ENCODE peak calls at places on chromosomes 3 and 15, in five cellular contexts. K is ascending aorta, S is A549, N is coronary artery, V is brain microvascular endothelial cell. Y is an unnamed sample.

GRCh38 chr3:138270245-138270644 is 59.4 kb downstream of the NME9 start:
- DNase-seq in K (no peak), S (no peak), N (no peak), V (no peak), Y (no peak)

GRCh38 chr15:99423186-99424130 is 142.3 kb upstream of the MEF2A start:
- DNase-seq in K (no peak), S (no peak), N (no peak), V (no peak), Y (no peak)

GRCh38 chr3:64184621-64185020 is 40.6 kb downstream of the PRICKLE2 start:
- DNase-seq in K (no peak), S (no peak), N (no peak), V (peak), Y (peak)

GRCh38 chr3:99568936-99569335 is 69.5 kb upstream of the COL8A1 start:
- DNase-seq in K (no peak), S (no peak), N (no peak), V (no peak), Y (no peak)

GRCh38 chr15:62835351-62835750 is 207.2 kb upstream of the TPM1 start:
- DNase-seq in K (no peak), S (no peak), N (no peak), V (no peak), Y (no peak)

GRCh38 chr3:66397745-66398144 is 103.1 kb downstream of the LRIG1 start:
- DNase-seq in K (peak), S (no peak), N (no peak), V (no peak), Y (no peak)

GRCh38 chr3:26712211-26713026 is 89.8 kb downstream of the LRRC3B start:
- DNase-seq in K (no peak), S (peak), N (no peak), V (peak), Y (peak)

GRCh38 chr3:64031540-64032533 is 8.5 kb upstream of the PSMD6 start:
- DNase-seq in K (no peak), S (no peak), N (no peak), V (no peak), Y (no peak)

GRCh38 chr15:73677146-73677607 is 7.0 kb upstream of the CD276 start:
- DNase-seq in K (peak), S (peak), N (no peak), V (peak), Y (peak)

GRCh38 chr15:70432924-70433500 is 330.3 kb downstream of the UACA start:
- DNase-seq in K (no peak), S (no peak), N (no peak), V (no peak), Y (no peak)

GRCh38 chr3:71229905-71230657 is 353.4 kb downstream of the FOXP1 start:
- DNase-seq in K (no peak), S (no peak), N (no peak), V (no peak), Y (no peak)

GRCh38 chr3:195106418-195106906 is 164.5 kb downstream of the XXYLT1 start:
- DNase-seq in K (peak), S (peak), N (no peak), V (peak), Y (peak)

GRCh38 chr3:122766430-122766829 is 27.2 kb downstream of the HSPBAP1 start:
- DNase-seq in K (no peak), S (no peak), N (no peak), V (no peak), Y (no peak)

GRCh38 chr15:42392309-42393024 is 33.2 kb downstream of the CAPN3 start:
- DNase-seq in K (no peak), S (no peak), N (no peak), V (no peak), Y (no peak)

GRCh38 chr15:41331281-41331680 is 1.1 kb downstream of the OIP5 start:
- DNase-seq in K (no peak), S (no peak), N (no peak), V (no peak), Y (no peak)

GRCh38 chr3:81666502-81667121 is 94.8 kb downstream of the GBE1 start:
- DNase-seq in K (no peak), S (no peak), N (no peak), V (peak), Y (peak)

GRCh38 chr3:20658491-20658890 is 472.5 kb upstream of the SGO1 start:
- DNase-seq in K (no peak), S (no peak), N (no peak), V (no peak), Y (no peak)

GRCh38 chr3:44516230-44516629 is 38.8 kb upstream of the ZNF445 start:
- DNase-seq in K (no peak), S (no peak), N (no peak), V (no peak), Y (no peak)

GRCh38 chr15:50675524-50676144 is 11.0 kb downstream of the TRPM7 start:
- DNase-seq in K (no peak), S (peak), N (no peak), V (peak), Y (peak)

GRCh38 chr15:35657679-35658201 is 111.8 kb upstream of the DPH6 start:
- DNase-seq in K (no peak), S (no peak), N (no peak), V (peak), Y (peak)

GRCh38 chr3:8656240-8656639 is 11.6 kb upstream of the SSUH2 start:
- DNase-seq in K (no peak), S (no peak), N (no peak), V (no peak), Y (no peak)

GRCh38 chr15:80823995-80824394 is 44.8 kb downstream of the CEMIP start:
- DNase-seq in K (peak), S (no peak), N (no peak), V (no peak), Y (no peak)

GRCh38 chr3:128864351-128864811 is 15.0 kb upstream of the ACAD9 start:
- DNase-seq in K (no peak), S (no peak), N (no peak), V (no peak), Y (no peak)

GRCh38 chr3:128861491-128861890 is 17.9 kb upstream of the ACAD9 start:
- DNase-seq in K (no peak), S (no peak), N (no peak), V (no peak), Y (no peak)

GRCh38 chr3:128859573-128860154 is 19.8 kb upstream of the ACAD9 start:
- DNase-seq in K (no peak), S (no peak), N (no peak), V (no peak), Y (no peak)

GRCh38 chr3:128867200-128868125 is 12.0 kb upstream of the ACAD9 start:
- DNase-seq in K (no peak), S (no peak), N (no peak), V (no peak), Y (no peak)

GRCh38 chr3:128863560-128863959 is 15.9 kb upstream of the ACAD9 start:
- DNase-seq in K (no peak), S (no peak), N (no peak), V (no peak), Y (no peak)
- TF ChIP-seq CTCF in K (no peak), S (no peak), N (no peak), V (peak), Y (peak)

GRCh38 chr15:68348601-68349000 is 71.1 kb downstream of the FEM1B start:
- DNase-seq in K (no peak), S (no peak), N (no peak), V (no peak), Y (no peak)
- TF ChIP-seq CTCF in K (no peak), S (no peak), N (no peak), V (no peak), Y (no peak)

GRCh38 chr3:101500208-101500607 is 12.8 kb downstream of the SENP7 start:
- DNase-seq in K (no peak), S (no peak), N (no peak), V (no peak), Y (no peak)

GRCh38 chr3:101497803-101498202 is 15.2 kb downstream of the SENP7 start:
- DNase-seq in K (no peak), S (no peak), N (no peak), V (no peak), Y (no peak)

DNA sequence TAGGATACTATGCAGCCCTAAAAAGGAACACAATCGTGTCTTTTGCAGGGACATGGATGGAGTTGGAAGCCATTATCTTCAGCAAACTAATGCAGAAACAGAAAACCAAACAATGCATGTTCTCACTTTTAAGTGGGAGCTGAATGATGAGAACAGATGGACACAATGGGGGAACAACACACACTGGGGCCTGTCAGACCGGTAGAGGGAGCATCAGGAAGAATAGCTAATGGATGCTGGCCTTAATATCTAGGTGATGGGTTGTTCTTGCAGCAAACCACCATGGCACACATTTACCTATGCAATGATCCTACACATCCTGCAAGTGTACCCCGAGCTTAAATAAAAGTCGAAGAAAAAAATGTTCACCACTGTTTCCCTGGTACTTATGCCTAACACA is 17.5 kb downstream of the SENP7 start:
- DNase-seq in K (no peak), S (no peak), N (no peak), V (no peak), Y (no peak)
- TF ChIP-seq CTCF in K (no peak), S (peak), N (no peak), V (peak), Y (peak)

DNA sequence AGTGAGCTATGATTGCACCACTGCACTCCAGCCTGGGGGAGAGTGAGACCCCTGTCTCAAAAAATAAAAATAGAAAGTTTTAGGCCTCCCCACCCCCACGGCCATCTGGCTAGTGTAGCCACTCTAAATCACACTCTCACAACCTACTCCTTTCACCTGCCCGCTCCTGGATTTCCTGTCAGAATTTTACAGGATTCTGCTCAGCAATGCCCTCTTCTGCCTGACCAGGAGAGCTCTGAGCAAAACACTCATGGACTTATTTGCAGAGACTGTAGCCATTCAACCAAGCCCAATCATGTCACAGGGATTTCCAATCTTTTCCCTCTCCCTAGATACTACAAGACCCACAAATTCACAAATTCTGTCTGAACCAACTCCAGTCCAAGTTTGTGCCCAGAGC is 242.6 kb upstream of the TPRG1 start:
- DNase-seq in K (no peak), S (no peak), N (no peak), V (no peak), Y (no peak)
- TF ChIP-seq CTCF in K (no peak), S (peak), N (no peak), V (peak), Y (peak)

Y was measured in astrocyte of the spinal cord.